ENCODE peak calls at places on chromosomes 5 and 9, in seven cellular contexts. A, T, B, O, R, D and J are unnamed samples.

GRCh38 chr5:151086905-151087360 is 6.1 kb upstream of the TNIP1 start:
- DNase-seq in D (no peak), R (no peak), A (no peak), T (no peak), B (no peak), O (no peak), J (no peak)

GRCh38 chr9:4237748-4238511 is 61.9 kb downstream of the GLIS3 start:
- DNase-seq in T (no peak), B (no peak), R (no peak), D (no peak), A (no peak), O (no peak), J (no peak)

GRCh38 chr9:69678843-69679538 is 6.8 kb upstream of the APBA1 start:
- DNase-seq in R (no peak), T (no peak), D (no peak), O (no peak), A (no peak), B (no peak), J (no peak)

GRCh38 chr5:88881566-88881965 is 1.4 kb downstream of the MEF2C start:
- DNase-seq in A (no peak), R (peak), D (no peak), T (no peak), B (no peak), O (no peak), J (no peak)

GRCh38 chr5:156475831-156476551 is 149.0 kb downstream of the SGCD start:
- DNase-seq in B (no peak), O (no peak), R (no peak), T (no peak), A (no peak), D (no peak), J (no peak)

GRCh38 chr9:99244300-99245260 is 22.5 kb downstream of the SEC61B start:
- DNase-seq in O (no peak), D (no peak), A (no peak), T (no peak), B (peak), R (no peak), J (no peak)

GRCh38 chr9:114382951-114383865 is 4.6 kb downstream of the AKNA start:
- DNase-seq in T (no peak), A (no peak), D (no peak), R (no peak), O (peak), B (no peak), J (no peak)

GRCh38 chr9:22108581-22109370 is 99.7 kb upstream of the CDKN2B start:
- DNase-seq in T (no peak), B (no peak), R (peak), D (no peak), O (no peak), A (no peak), J (no peak)

GRCh38 chr9:98255064-98255577 is 328 bp downstream of the TBC1D2 start:
- DNase-seq in D (no peak), B (no peak), R (no peak), A (no peak), O (no peak), T (no peak), J (no peak)

GRCh38 chr9:91681461-91682305 is 258.1 kb upstream of the NFIL3 start:
- DNase-seq in O (peak), D (peak), B (no peak), R (peak), T (peak), A (peak), J (peak)

GRCh38 chr5:58890265-58890664 is 307.4 kb downstream of the RAB3C start:
- DNase-seq in A (no peak), D (no peak), R (no peak), T (no peak), B (no peak), O (no peak), J (no peak)

GRCh38 chr9:136311433-136312375 is 7.8 kb upstream of the CCDC187 start:
- DNase-seq in D (peak), B (no peak), R (no peak), T (no peak), O (no peak), A (peak), J (no peak)

GRCh38 chr9:131167146-131167692 is 41.8 kb downstream of the NUP214 start:
- DNase-seq in A (no peak), R (no peak), B (no peak), T (no peak), O (no peak), D (no peak), J (no peak)

GRCh38 chr9:13568446-13568845 is 289.0 kb upstream of the MPDZ start:
- DNase-seq in A (no peak), O (no peak), R (peak), T (no peak), B (no peak), D (no peak), J (no peak)

GRCh38 chr5:144219869-144220268 is 49.2 kb downstream of the KCTD16 start:
- DNase-seq in B (no peak), R (no peak), A (no peak), O (no peak), T (no peak), D (no peak), J (no peak)

GRCh38 chr9:88280816-88281382 is 107.3 kb upstream of the SPIN1 start:
- DNase-seq in O (peak), B (no peak), D (no peak), R (no peak), A (no peak), T (no peak), J (no peak)

GRCh38 chr5:33439905-33440481 is 772 bp upstream of the TARS1 start:
- DNase-seq in A (no peak), R (no peak), O (no peak), D (peak), B (no peak), T (no peak), J (no peak)

DNA sequence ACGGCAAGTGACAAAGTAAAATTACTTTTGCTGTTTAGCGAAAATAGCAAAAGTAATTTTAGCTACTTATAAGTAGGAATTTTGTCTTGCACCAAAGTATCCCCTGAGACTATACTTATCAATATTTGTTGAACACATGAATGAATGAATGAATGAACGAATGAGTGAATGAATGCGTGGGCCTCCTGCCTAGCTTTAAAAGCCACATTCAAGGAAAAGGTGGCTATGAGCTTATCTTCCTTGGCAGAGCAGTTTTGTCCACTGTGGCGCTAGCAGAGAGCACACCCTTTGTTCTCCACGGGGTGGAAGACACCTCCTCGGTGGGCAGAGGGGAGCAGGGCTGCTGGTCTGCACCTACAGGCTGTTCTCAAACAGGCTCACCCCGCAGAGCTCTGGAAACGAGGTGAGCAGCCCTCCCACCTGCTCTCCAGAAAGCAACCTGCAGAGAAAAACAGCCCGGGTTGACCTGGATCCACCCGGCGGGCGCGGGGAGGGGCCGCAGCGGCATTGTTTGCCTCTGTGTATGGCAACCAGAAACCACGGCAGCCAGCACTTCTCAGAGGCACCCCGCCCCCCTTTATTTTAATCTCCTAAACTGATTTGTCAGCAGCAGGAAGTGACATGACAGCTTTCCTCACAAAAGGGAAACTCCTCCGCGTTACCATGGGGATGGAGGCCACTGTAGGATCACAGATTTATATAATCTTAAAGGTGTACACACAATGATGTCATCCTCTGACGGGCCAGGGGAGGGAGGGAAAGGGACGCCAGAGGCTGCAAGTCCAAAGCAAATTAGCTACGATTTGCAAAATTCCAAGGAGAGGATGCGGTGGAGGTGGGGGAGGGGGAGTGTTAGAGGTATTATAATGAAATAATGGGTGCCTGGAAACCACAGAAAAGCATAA is 5.9 kb downstream of the DUSP1 start:
- DNase-seq in O (peak), T (peak), D (peak), B (peak), A (peak), R (peak), J (peak)
- TF ChIP-seq EZH2 in O (no peak), T (no peak), D (no peak), B (no peak), A (no peak), R (no peak), J (no peak)

GRCh38 chr9:123322771-123323481 is 33.1 kb upstream of the CRB2 start:
- DNase-seq in A (no peak), O (no peak), T (no peak), D (no peak), B (no peak), R (no peak), J (peak)
- H3K9ac ChIP-seq in A (no peak), O (no peak), T (peak), D (no peak), B (peak), R (no peak), J (peak)

DNA sequence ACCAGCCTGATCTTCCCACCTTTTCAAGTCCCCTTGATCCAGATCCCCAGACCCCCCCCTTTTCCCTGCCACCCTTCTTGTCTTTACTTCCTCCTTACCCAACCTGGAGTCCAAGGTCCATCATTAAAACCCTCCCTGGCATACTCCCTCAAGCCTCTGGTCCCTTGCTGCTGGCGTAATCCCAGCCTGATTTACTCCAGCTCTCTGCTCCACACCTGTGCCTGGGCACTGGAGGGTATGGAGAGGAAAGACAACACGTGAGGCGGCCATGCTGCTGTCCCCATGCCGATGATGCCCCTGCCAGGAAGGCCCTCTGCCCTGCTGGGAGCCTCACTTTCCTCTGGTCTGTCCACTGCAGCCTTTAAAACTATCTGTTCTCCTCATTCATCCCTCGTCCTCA is 5.1 kb downstream of the B4GALT7 start:
- DNase-seq in B (no peak), D (no peak), O (no peak), R (no peak), T (no peak), A (no peak), J (no peak)
- TF ChIP-seq POLR2AphosphoS5 in B (no peak), D (no peak), O (no peak), R (no peak), T (no peak), A (no peak), J (no peak)

DNA sequence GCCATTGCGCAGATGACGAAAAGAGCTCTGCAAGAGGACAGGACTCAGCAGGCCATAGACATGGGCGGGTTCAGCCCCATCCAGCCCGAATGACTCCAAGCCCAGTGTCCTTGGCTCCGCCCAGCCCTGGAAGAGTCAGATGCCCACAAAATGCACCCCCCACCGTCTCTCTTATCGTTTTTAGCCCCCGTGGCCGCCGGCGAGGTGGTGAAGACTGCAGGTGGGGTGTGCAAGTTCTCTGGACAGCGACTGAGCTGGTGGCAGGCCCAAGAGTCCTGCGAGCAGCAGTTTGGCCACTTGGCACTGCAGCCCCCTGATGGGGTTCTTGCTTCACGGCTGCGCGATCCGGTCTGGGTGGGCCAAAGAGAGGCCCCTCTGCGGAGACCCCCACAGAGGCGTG is 2.1 kb downstream of the ADGRD2 start:
- DNase-seq in B (no peak), A (no peak), T (peak), R (no peak), O (no peak), D (no peak), J (no peak)
- TF ChIP-seq EZH2 in B (no peak), A (no peak), T (no peak), R (no peak), O (no peak), D (no peak), J (no peak)

DNA sequence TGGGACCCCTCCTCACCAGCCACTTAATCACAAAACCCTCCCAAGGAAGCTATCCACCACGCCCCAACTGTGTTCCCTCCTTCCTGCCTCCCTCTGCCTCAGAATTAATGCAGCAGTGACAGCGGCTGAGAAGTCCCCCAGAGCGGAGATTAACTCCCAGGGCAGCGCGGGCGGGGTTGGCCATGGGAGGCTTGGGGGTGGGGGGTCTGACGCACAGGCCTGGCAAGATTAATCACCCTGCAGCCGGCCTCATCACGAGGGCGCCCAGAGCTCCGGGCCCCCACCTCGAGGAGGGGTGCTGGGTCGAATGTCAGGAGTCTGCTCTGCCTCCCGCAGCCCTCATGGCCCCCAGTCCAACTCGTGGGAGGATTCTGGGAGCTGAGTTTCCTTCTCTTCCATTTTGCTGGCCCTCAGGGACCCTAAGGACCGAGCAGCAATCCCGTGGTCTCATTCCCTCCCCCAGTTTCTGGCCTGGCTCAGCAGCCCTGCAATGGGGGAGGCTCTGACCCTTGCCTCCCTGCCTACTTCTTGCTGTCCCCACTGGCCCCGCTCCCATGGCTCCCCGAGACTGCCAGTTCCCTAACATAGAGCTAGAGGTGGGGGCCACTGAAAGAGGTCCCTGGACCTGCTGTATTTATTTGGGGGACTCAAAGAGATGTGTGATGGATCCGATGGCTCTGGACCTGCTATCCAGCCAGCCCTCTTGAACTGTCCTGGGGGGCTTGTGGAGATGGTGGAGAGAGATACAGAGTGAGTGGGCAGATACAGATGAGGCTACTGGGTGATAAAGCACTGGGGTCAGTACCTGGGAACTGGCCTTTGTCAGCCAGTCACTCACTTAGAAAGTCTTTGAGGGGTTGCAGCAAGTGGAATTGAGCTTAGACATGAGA is 42.5 kb downstream of the CXXC5 start:
- DNase-seq in R (no peak), T (peak), D (no peak), A (no peak), O (peak), B (no peak), J (no peak)
- H3K9ac ChIP-seq in R (no peak), T (peak), D (no peak), A (no peak), O (no peak), B (no peak), J (no peak)

GRCh38 chr9:73151653-73152382 is at the start of gene ANXA1:
- DNase-seq in T (peak), D (no peak), O (no peak), B (no peak), R (peak), A (peak), J (no peak)
- TF ChIP-seq POLR2AphosphoS5 in T (peak), D (no peak), O (no peak), B (no peak), R (peak), A (peak), J (peak)

GRCh38 chr5:136193396-136193935 is 504 bp upstream of the SMIM32 start:
- DNase-seq in O (no peak), T (no peak), D (no peak), R (no peak), B (no peak), A (no peak), J (no peak)
- TF ChIP-seq EZH2 in O (no peak), T (no peak), D (no peak), R (no peak), B (no peak), A (no peak), J (no peak)

GRCh38 chr9:89522979-89523305 is 25.0 kb upstream of the SEMA4D start:
- DNase-seq in T (no peak), A (no peak), D (no peak), O (no peak), B (no peak), R (no peak), J (no peak)
- H3K9ac ChIP-seq in T (no peak), A (no peak), D (no peak), O (no peak), B (peak), R (no peak), J (no peak)